ENCODE peak calls at places on chromosomes 11 and 22, in eight cellular contexts. X is sigmoid colon, A is GM20000, K is bronchial epithelial cell, C is gastrocnemius medialis, T is psoas muscle, L is GM23338, F is esophagus squamous epithelium. B is an unnamed sample.

GRCh38 chr11:65067446-65067845 is 9.1 kb upstream of the NAALADL1 start:
- DNase-seq in T (no peak), L (no peak), C (no peak), F (no peak), X (no peak), K (no peak), A (peak; percentile 54), B (no peak)

GRCh38 chr11:132177106-132177505 is 806.7 kb downstream of the NTM start:
- DNase-seq in X (no peak), L (peak; percentile 80), F (no peak), C (no peak), T (no peak), A (no peak), K (peak; percentile 53), B (no peak)

GRCh38 chr22:36398602-36399472 is 11.1 kb upstream of the MYH9 start:
- DNase-seq in L (no peak), K (peak; percentile 95), C (no peak), A (no peak), T (no peak), F (no peak), X (no peak), B (no peak)

GRCh38 chr22:22906907-22907550 is 19.4 kb downstream of the IGLL5 start:
- DNase-seq in F (no peak), A (no peak), L (no peak), C (no peak), X (no peak), K (no peak), T (peak; percentile 19), B (no peak)

GRCh38 chr11:133249065-133249464 is 283.2 kb downstream of the OPCML start:
- DNase-seq in L (no peak), A (no peak), C (no peak), F (no peak), K (no peak), X (no peak), T (no peak), B (no peak)

GRCh38 chr11:106012744-106013143 is 9.3 kb downstream of the MSANTD4 start:
- DNase-seq in A (no peak), T (no peak), X (no peak), L (no peak), K (peak; percentile 66), F (no peak), C (peak; percentile 2), B (no peak)

GRCh38 chr11:64990222-64990918 is 6.4 kb downstream of the BATF2 start:
- DNase-seq in A (no peak), K (no peak), F (no peak), L (no peak), X (peak; percentile 74), T (peak; percentile 69), C (peak; percentile 15), B (no peak)

GRCh38 chr11:58927393-58928081 is 11.8 kb upstream of the GLYATL1 start:
- DNase-seq in C (no peak), A (no peak), L (peak; percentile 99), T (no peak), K (no peak), X (no peak), F (no peak), B (no peak)

GRCh38 chr11:78853521-78853920 is 278.9 kb upstream of the NARS2 start:
- DNase-seq in F (no peak), C (no peak), A (no peak), K (no peak), T (no peak), L (no peak), X (no peak), B (no peak)

GRCh38 chr11:32905028-32905667 is 12.5 kb downstream of the QSER1 start:
- DNase-seq in F (no peak), L (no peak), C (no peak), A (no peak), T (no peak), K (no peak), X (no peak), B (no peak)

GRCh38 chr11:66443602-66444001 is 5.0 kb upstream of the MRPL11 start:
- DNase-seq in T (no peak), X (no peak), L (no peak), C (no peak), A (no peak), F (no peak), K (peak; percentile 52), B (peak; percentile 39)

GRCh38 chr11:78806214-78807004 is 231.7 kb upstream of the NARS2 start:
- DNase-seq in T (peak; percentile 41), L (no peak), K (peak; percentile 54), C (no peak), A (no peak), F (no peak), X (no peak), B (no peak)

GRCh38 chr11:50037282-50037681 is 4.6 kb downstream of the OR4C45 start:
- DNase-seq in C (no peak), L (no peak), T (no peak), K (no peak), A (no peak), X (no peak), F (no peak), B (no peak)

GRCh38 chr11:102655547-102655946 is 30.4 kb upstream of the MMP20 start:
- DNase-seq in C (no peak), X (no peak), K (no peak), L (no peak), A (no peak), F (no peak), T (no peak), B (no peak)

GRCh38 chr11:96328395-96329010 is 14.5 kb downstream of the MAML2 start:
- DNase-seq in L (no peak), F (no peak), K (peak; percentile 74), A (no peak), X (no peak), C (no peak), T (no peak), B (no peak)

GRCh38 chr11:2803186-2804057 is 82.2 kb downstream of the CDKN1C start:
- DNase-seq in K (peak; percentile 63), X (peak; percentile 60), L (no peak), T (peak; percentile 42), C (peak; percentile 1), F (no peak), A (no peak), B (no peak)

GRCh38 chr11:47242596-47243192 is 5.9 kb downstream of the ACP2 start:
- DNase-seq in L (no peak), K (no peak), F (no peak), T (peak; percentile 54), A (no peak), X (no peak), C (no peak), B (no peak)

GRCh38 chr11:1624621-1625020 is 2.7 kb upstream of the KRTAP5-4 start:
- DNase-seq in F (no peak), C (no peak), L (no peak), X (peak; percentile 32), K (no peak), T (peak; percentile 11), A (no peak), B (no peak)

GRCh38 chr11:1622076-1622475 is at the start of gene KRTAP5-4:
- DNase-seq in L (no peak), T (no peak), C (no peak), K (no peak), A (no peak), F (no peak), X (no peak), B (no peak)

GRCh38 chr11:1625541-1625940 is 3.6 kb upstream of the KRTAP5-4 start:
- DNase-seq in K (no peak), L (no peak), C (no peak), F (no peak), T (peak; percentile 12), X (peak; percentile 45), A (no peak), B (no peak)

GRCh38 chr11:1619449-1619848 is 2.5 kb downstream of the KRTAP5-4 start:
- DNase-seq in C (no peak), X (peak; percentile 30), A (no peak), L (no peak), F (no peak), T (peak; percentile 16), K (no peak), B (no peak)

DNA sequence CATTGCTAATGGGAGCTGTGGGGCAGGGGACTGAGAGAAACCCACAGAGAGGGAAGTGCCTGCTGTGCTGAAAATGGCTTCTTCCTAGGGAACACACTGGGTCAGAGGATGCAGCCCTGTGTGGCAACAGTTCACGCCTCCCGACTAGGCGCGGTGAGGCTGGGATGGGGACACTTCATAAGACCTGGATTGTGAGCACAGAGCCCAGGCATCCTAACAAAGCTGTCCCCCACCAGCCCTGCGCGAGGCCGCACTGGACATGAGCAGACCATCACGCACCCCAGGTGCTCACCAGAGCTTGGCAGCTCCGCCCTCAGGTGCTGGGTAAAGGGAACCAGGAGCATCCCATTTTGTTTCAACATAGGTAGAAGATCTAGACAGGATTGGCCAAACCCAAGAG is 1.8 kb upstream of the KRTAP5-4 start:
- DNase-seq in X (no peak), K (no peak), T (peak; percentile 31), C (no peak), A (no peak), F (no peak), L (peak; percentile 11), B (no peak)
- TF ChIP-seq CTCF in X (no peak), K (no peak), T (no peak), C (no peak), A (no peak), F (no peak), L (no peak), B (no peak)

GRCh38 chr11:22133785-22134184 is 59.1 kb upstream of the ANO5 start:
- DNase-seq in X (no peak), C (no peak), T (no peak), A (no peak), L (no peak), K (no peak), F (no peak), B (no peak)

DNA sequence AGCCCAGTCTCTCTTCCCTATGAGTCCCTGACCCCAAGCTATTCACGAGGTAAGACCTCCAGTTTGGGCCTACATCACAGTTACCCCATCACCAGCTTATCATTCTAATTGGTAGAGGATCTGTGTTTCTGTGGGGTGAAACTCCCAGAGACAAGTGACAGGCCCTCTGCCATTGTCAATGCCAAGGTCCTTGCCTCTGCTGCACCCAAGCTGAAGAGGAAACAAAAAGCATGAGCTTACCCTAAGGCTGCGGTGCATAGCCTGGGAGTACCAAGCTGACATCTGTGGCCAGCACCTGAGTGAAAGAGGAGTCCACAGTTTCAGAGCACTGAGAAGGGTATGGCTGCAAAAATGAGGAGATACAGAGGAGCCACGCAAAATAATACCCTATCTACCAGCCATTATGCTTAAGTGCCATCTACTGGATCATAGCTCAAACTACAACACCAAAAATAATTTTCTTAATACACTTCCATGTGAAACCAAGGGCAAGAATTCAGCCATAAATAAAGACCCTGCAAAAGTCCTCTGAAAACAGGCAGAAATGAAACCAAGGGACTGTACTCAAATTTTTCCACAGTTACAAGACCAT is 62.3 kb upstream of the ANO5 start:
- DNase-seq in K (peak; percentile 17), F (no peak), T (no peak), A (peak; percentile 5), C (no peak), L (peak; percentile 64), X (no peak), B (no peak)
- TF ChIP-seq CTCF in K (peak; percentile 52), F (no peak), T (peak; percentile 64), A (no peak), C (peak; percentile 42), L (peak; percentile 73), X (no peak), B (peak; percentile 23)

GRCh38 chr11:74686792-74687191 is 44.4 kb downstream of the CHRDL2 start:
- DNase-seq in F (no peak), K (peak; percentile 63), C (no peak), L (no peak), T (peak; percentile 16), A (no peak), X (peak; percentile 48), B (no peak)
- TF ChIP-seq CTCF in F (no peak), K (no peak), C (no peak), L (no peak), T (no peak), A (no peak), X (no peak), B (peak; percentile 20)

GRCh38 chr11:99343117-99343516 is 322.4 kb downstream of the CNTN5 start:
- DNase-seq in T (no peak), A (no peak), C (no peak), K (no peak), L (no peak), F (no peak), X (no peak), B (no peak)
- TF ChIP-seq CTCF in T (no peak), A (no peak), C (no peak), K (no peak), L (no peak), F (no peak), X (no peak), B (no peak)